ENCODE peak calls at places on chromosomes 5 and 9, in nine cellular contexts. W is CD8-positive, alpha-beta T cell; V is pancreas; F is stomach; A is IMR-90; T is cardiac fibroblast; N is esophagus squamous epithelium; Q is Caco-2; D is psoas muscle. I is an unnamed sample.

GRCh38 chr5:149133795-149134777 is 7.2 kb upstream of the ABLIM3 start:
- DNase-seq in T (peak), V (no peak), A (peak), W (no peak), Q (no peak), N (no peak), D (peak), F (peak), I (peak)

GRCh38 chr5:127994087-127994660 is 89.4 kb upstream of the SLC12A2 start:
- DNase-seq in T (no peak), W (no peak), A (no peak), Q (no peak), F (no peak), N (no peak), D (no peak), V (no peak), I (no peak)

GRCh38 chr9:71746753-71747115 is 21.6 kb downstream of the CEMIP2 start:
- DNase-seq in Q (no peak), W (no peak), V (no peak), N (no peak), T (no peak), D (no peak), F (no peak), A (no peak), I (no peak)

GRCh38 chr5:78781611-78782356 is 133.2 kb upstream of the LHFPL2 start:
- DNase-seq in W (no peak), F (no peak), T (no peak), D (no peak), V (no peak), N (no peak), A (no peak), Q (no peak), I (no peak)

GRCh38 chr5:171647043-171647899 is 138.3 kb upstream of the SMIM23 start:
- DNase-seq in D (no peak), A (peak), F (no peak), Q (no peak), V (no peak), W (no peak), N (no peak), T (peak), I (peak)

GRCh38 chr5:61966991-61967390 is 339.0 kb upstream of the KIF2A start:
- DNase-seq in F (no peak), A (no peak), D (no peak), V (no peak), N (no peak), W (no peak), T (no peak), Q (no peak), I (no peak)

GRCh38 chr5:111848374-111848914 is 91.5 kb upstream of the NREP start:
- DNase-seq in Q (no peak), A (peak), N (no peak), T (no peak), V (no peak), D (no peak), F (no peak), W (no peak), I (peak)

GRCh38 chr5:54738118-54738972 is 220.8 kb downstream of the SNX18 start:
- DNase-seq in A (peak), T (peak), W (no peak), N (no peak), D (peak), Q (no peak), F (peak), V (peak), I (peak)

GRCh38 chr9:18861599-18862546 is 171.1 kb downstream of the SAXO1 start:
- DNase-seq in F (no peak), A (peak), T (peak), D (peak), Q (no peak), W (no peak), V (no peak), N (no peak), I (peak)

GRCh38 chr5:138544171-138545134 is 1.4 kb upstream of the ETF1 start:
- DNase-seq in F (no peak), Q (no peak), A (peak), N (no peak), W (no peak), T (peak), V (no peak), D (peak), I (peak)

GRCh38 chr5:14184725-14185124 is 41.6 kb downstream of the TRIO start:
- DNase-seq in N (no peak), W (no peak), T (peak), Q (no peak), V (no peak), D (no peak), A (peak), F (no peak), I (peak)

GRCh38 chr9:4792054-4792571 is 631 bp upstream of the RCL1 start:
- DNase-seq in Q (no peak), V (no peak), N (no peak), F (no peak), D (no peak), W (peak), A (no peak), T (no peak), I (peak)

GRCh38 chr5:78509145-78509865 is 139.3 kb downstream of the LHFPL2 start:
- DNase-seq in A (no peak), F (no peak), W (no peak), V (no peak), Q (no peak), D (no peak), T (no peak), N (no peak), I (no peak)

GRCh38 chr5:80881726-80882125 is 78.4 kb upstream of the RASGRF2 start:
- DNase-seq in N (no peak), T (no peak), V (no peak), W (no peak), Q (no peak), F (no peak), A (no peak), D (no peak), I (no peak)

GRCh38 chr9:132837501-132838268 is 40.4 kb downstream of the AK8 start:
- DNase-seq in V (peak), A (no peak), F (no peak), Q (no peak), T (no peak), D (no peak), N (no peak), W (no peak), I (no peak)

GRCh38 chr5:140109050-140109817 is 4.7 kb upstream of the PURA start:
- DNase-seq in F (no peak), Q (peak), W (no peak), D (no peak), A (peak), T (no peak), N (no peak), V (peak), I (peak)

GRCh38 chr9:109010676-109011655 is 2.3 kb downstream of the CTNNAL1 start:
- DNase-seq in F (no peak), W (peak), N (no peak), D (no peak), A (peak), Q (no peak), V (no peak), T (peak), I (peak)

GRCh38 chr5:62284946-62285891 is 20.8 kb upstream of the KIF2A start:
- DNase-seq in D (no peak), T (no peak), F (no peak), V (no peak), W (no peak), Q (no peak), N (no peak), A (no peak), I (no peak)

GRCh38 chr5:153783278-153783677 is 255.4 kb downstream of the FAM114A2 start:
- DNase-seq in N (no peak), F (no peak), V (no peak), Q (no peak), W (no peak), T (no peak), A (no peak), D (no peak), I (no peak)

GRCh38 chr9:3012245-3012644 is 168.3 kb upstream of the PUM3 start:
- DNase-seq in T (no peak), Q (no peak), A (no peak), D (no peak), F (no peak), V (no peak), W (no peak), N (no peak), I (no peak)

GRCh38 chr9:130495067-130495466 is 50.3 kb downstream of the ASS1 start:
- DNase-seq in N (no peak), T (no peak), A (no peak), W (no peak), V (no peak), D (no peak), Q (no peak), F (no peak), I (no peak)

GRCh38 chr5:126777257-126777973 is 479 bp downstream of the LMNB1 start:
- DNase-seq in W (peak), T (peak), F (peak), N (no peak), D (peak), A (peak), V (peak), Q (peak), I (peak)

GRCh38 chr9:107215381-107215780 is 67.7 kb upstream of the RAD23B start:
- DNase-seq in N (no peak), A (peak), D (no peak), T (peak), V (no peak), F (no peak), W (no peak), Q (no peak), I (peak)

GRCh38 chr9:118503236-118503635 is 799.0 kb downstream of the TLR4 start:
- DNase-seq in A (no peak), V (no peak), N (no peak), T (no peak), Q (no peak), D (no peak), F (no peak), W (no peak), I (no peak)

GRCh38 chr9:116549061-116549664 is 137.9 kb upstream of the TRIM32 start:
- DNase-seq in Q (peak), A (peak), W (no peak), T (peak), N (no peak), D (peak), F (peak), V (peak), I (peak)

GRCh38 chr5:54460181-54460919 is 4.9 kb downstream of the HSPB3 start:
- DNase-seq in F (no peak), D (peak), Q (no peak), T (peak), V (no peak), W (no peak), N (no peak), A (peak), I (peak)

GRCh38 chr5:15431923-15432322 is 68.1 kb upstream of the FBXL7 start:
- DNase-seq in V (no peak), N (no peak), W (no peak), A (no peak), D (no peak), F (no peak), T (no peak), Q (no peak), I (no peak)

GRCh38 chr5:164009628-164010027 is 504.2 kb downstream of the MAT2B start:
- DNase-seq in A (no peak), F (no peak), Q (no peak), W (no peak), N (no peak), V (no peak), T (no peak), D (no peak), I (no peak)

GRCh38 chr5:142095651-142096330 is 12.8 kb upstream of the NDFIP1 start:
- DNase-seq in F (no peak), W (peak), V (no peak), T (no peak), A (no peak), D (no peak), N (no peak), Q (no peak), I (no peak)

GRCh38 chr9:12961276-12961809 is 186.5 kb downstream of the LURAP1L start:
- DNase-seq in W (no peak), T (peak), N (no peak), V (no peak), D (no peak), F (no peak), A (peak), Q (no peak), I (no peak)

GRCh38 chr9:4073371-4073770 is 226.5 kb downstream of the GLIS3 start:
- DNase-seq in N (no peak), D (no peak), A (no peak), T (no peak), W (no peak), F (no peak), V (no peak), Q (peak), I (no peak)

GRCh38 chr9:9997585-9997984 is 615.2 kb downstream of the PTPRD start:
- DNase-seq in W (no peak), A (no peak), Q (no peak), F (no peak), N (no peak), T (no peak), V (no peak), D (no peak), I (no peak)

GRCh38 chr9:115604831-115605483 is 487.0 kb upstream of the TNC start:
- DNase-seq in D (no peak), A (peak), W (no peak), V (no peak), Q (no peak), N (no peak), F (no peak), T (peak), I (peak)

DNA sequence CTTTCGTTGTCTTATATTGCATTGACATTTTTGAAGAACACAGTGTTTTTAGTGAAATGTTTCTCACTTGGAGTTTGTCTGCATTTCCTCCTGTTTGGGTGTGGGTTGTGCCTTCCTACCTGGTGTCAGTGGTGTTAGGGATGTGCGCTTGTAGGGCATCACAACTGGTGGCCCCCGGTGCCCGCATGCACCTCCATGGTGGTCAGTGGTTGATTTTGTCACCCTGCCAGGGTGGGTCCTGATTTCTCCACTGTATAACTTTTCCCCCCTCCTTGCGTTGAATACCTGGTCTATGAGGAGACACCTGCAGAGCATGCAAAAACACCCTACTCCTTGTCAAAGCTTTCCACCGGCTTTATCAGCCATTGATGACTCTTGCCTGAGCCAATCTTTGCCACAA is 132.9 kb downstream of the BARX1 start:
- DNase-seq in F (no peak), Q (no peak), T (no peak), D (no peak), A (no peak), V (no peak), N (no peak), W (no peak), I (no peak)
- TF ChIP-seq CTCF in F (no peak), Q (no peak), T (no peak), D (no peak), A (no peak), V (no peak), N (no peak), W (no peak), I (no peak)

DNA sequence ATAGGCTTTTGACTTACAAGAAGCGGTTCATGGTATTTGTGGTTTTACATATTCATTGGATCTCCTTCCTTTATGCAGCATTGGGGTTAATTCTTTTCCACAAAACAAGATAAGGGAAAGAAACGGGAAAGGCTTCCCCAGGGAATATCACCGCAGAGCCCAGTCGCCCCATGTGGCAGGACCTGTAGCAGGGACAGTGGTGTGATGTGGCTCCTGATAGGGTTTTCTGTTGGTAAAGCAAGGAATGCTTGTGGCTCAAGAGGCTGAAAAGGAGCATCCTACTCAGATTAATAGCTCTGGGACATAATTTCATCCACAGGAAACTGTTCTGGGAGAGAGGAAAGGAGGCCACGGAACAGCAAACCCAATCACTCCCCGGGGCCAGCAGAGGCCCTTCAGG is 699.9 kb downstream of the MTRR start:
- DNase-seq in T (no peak), V (no peak), A (no peak), F (no peak), W (no peak), Q (no peak), N (no peak), D (no peak), I (no peak)
- H3K4me3 ChIP-seq in T (no peak), V (no peak), A (no peak), F (no peak), W (no peak), Q (no peak), N (no peak), D (no peak), I (no peak)

GRCh38 chr5:58965677-58966414 is 383.0 kb downstream of the RAB3C start:
- DNase-seq in W (no peak), F (no peak), N (no peak), V (no peak), A (no peak), Q (no peak), D (no peak), T (no peak), I (no peak)
- TF ChIP-seq CTCF in W (no peak), F (no peak), N (no peak), V (no peak), A (no peak), Q (peak), D (no peak), T (no peak), I (no peak)

DNA sequence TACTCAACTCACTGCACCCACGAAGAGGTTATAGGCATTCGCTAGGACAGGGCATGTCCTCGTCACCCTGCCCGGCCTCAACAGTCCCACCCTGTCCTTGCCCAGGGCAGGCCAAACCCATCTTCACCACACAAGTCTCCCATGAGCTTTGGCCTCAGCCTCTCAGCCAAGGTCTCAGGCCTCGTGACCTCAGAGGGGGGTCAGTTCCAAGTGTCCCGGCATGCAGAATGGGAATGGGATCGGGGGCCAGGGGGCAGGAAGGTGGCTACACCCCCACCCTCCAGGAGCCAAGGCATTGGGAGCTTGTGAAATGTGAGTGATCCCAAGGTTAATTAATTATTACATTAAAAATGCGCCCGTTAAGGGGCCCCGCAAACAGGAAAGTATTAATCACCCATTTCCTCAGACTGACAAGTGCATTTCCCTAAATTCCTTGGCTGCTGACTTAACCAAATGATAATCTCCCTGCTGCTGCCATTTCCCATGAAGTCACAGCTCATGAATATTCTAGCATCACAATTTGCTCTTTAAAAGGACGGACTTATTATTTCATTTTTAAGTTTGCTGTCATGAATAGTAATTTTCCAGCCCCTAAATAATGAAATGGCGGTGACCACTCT is 8.0 kb upstream of the UBAC1 start:
- DNase-seq in W (no peak), A (peak), V (no peak), D (no peak), T (peak), F (no peak), N (no peak), Q (no peak), I (peak)
- H3K4me3 ChIP-seq in W (no peak), A (no peak), V (no peak), D (no peak), T (no peak), F (no peak), N (no peak), Q (no peak), I (no peak)

GRCh38 chr9:134681061-134681661 is 39.6 kb downstream of the COL5A1 start:
- DNase-seq in W (no peak), F (no peak), A (peak), N (no peak), V (peak), D (no peak), Q (no peak), T (no peak), I (no peak)

GRCh38 chr9:134682651-134683364 is 41.2 kb downstream of the COL5A1 start:
- DNase-seq in W (no peak), F (no peak), A (no peak), V (peak), T (no peak), D (no peak), N (no peak), Q (no peak), I (no peak)

GRCh38 chr9:134683714-134684374 is 42.2 kb downstream of the COL5A1 start:
- DNase-seq in V (peak), T (no peak), F (no peak), Q (no peak), A (no peak), D (no peak), N (no peak), W (no peak), I (peak)

GRCh38 chr9:134680393-134681060 is 38.9 kb downstream of the COL5A1 start:
- DNase-seq in Q (no peak), F (no peak), T (no peak), W (no peak), D (no peak), N (no peak), V (peak), A (no peak), I (no peak)

GRCh38 chr9:134682026-134682425 is 40.4 kb downstream of the COL5A1 start:
- DNase-seq in V (no peak), W (no peak), D (no peak), A (no peak), N (no peak), Q (no peak), F (no peak), T (no peak), I (no peak)
- TF ChIP-seq CTCF in V (no peak), W (no peak), D (no peak), A (no peak), N (no peak), Q (no peak), F (no peak), T (no peak), I (no peak)

GRCh38 chr5:59586811-59587340 is 306.6 kb downstream of the PDE4D start:
- DNase-seq in T (no peak), N (no peak), Q (no peak), F (no peak), A (no peak), V (no peak), D (no peak), W (no peak), I (no peak)
- H3K4me3 ChIP-seq in T (no peak), N (peak), Q (peak), F (peak), A (no peak), V (no peak), D (peak), W (no peak), I (peak)